ENCODE peak calls at places on chromosome 14, in six cellular contexts. H is K562, I is A549, J is HepG2, K is endothelial cell of umbilical vein, S is GM12878. C is an unnamed sample.

GRCh38 chr14:102008891-102009290 is 44.5 kb downstream of the DYNC1H1 start:
- DNase-seq in H (no peak), I (no peak), J (no peak), K (no peak), S (no peak), C (no peak)

GRCh38 chr14:31411218-31411727 is 9.1 kb downstream of the HEATR5A start:
- DNase-seq in H (no peak), I (no peak), J (no peak), K (peak), S (no peak), C (no peak)

GRCh38 chr14:95871531-95871930 is 5.1 kb upstream of the TUNAR start:
- DNase-seq in H (no peak), I (no peak), J (no peak), K (no peak), S (no peak), C (no peak)

GRCh38 chr14:60327447-60328331 is 78.7 kb downstream of the PPM1A start:
- DNase-seq in H (no peak), I (no peak), J (no peak), K (no peak), S (peak), C (peak)

GRCh38 chr14:84493779-84494178 is 1036.2 kb upstream of the FLRT2 start:
- DNase-seq in H (no peak), I (no peak), J (no peak), K (no peak), S (no peak), C (peak)

GRCh38 chr14:64604001-64604400 is 54.2 kb downstream of the PPP1R36 start:
- DNase-seq in H (no peak), I (no peak), J (no peak), K (no peak), S (no peak), C (no peak)

GRCh38 chr14:90760591-90761316 is 55.5 kb downstream of the TTC7B start:
- DNase-seq in H (peak), I (peak), J (peak), K (peak), S (no peak), C (peak)

GRCh38 chr14:104470588-104470987 is 109.0 kb upstream of the C14orf180 start:
- DNase-seq in H (no peak), I (no peak), J (no peak), K (no peak), S (no peak), C (no peak)

GRCh38 chr14:26522985-26523384 is 74.8 kb downstream of the NOVA1 start:
- DNase-seq in H (no peak), I (no peak), J (no peak), K (no peak), S (no peak), C (no peak)

GRCh38 chr14:104676130-104676693 is 13.2 kb upstream of the INF2 start:
- DNase-seq in H (no peak), I (no peak), J (no peak), K (no peak), S (no peak), C (no peak)

GRCh38 chr14:101103321-101103901 is 199.9 kb upstream of the RTL1 start:
- DNase-seq in H (peak), I (no peak), J (no peak), K (no peak), S (no peak), C (no peak)

GRCh38 chr14:52175982-52176502 is 91.5 kb upstream of the PTGDR start:
- DNase-seq in H (no peak), I (no peak), J (no peak), K (no peak), S (peak), C (no peak)

GRCh38 chr14:35879654-35880249 is 53.6 kb downstream of the BRMS1L start:
- DNase-seq in H (no peak), I (peak), J (peak), K (peak), S (no peak), C (peak)

GRCh38 chr14:67515386-67516079 is 17.6 kb upstream of the PLEKHH1 start:
- DNase-seq in H (no peak), I (peak), J (no peak), K (no peak), S (no peak), C (peak)

GRCh38 chr14:87615822-87616679 is 376.9 kb downstream of the GALC start:
- DNase-seq in H (peak), I (peak), J (peak), K (no peak), S (no peak), C (peak)

GRCh38 chr14:96624661-96625435 is 122.7 kb downstream of the PAPOLA start:
- DNase-seq in H (no peak), I (no peak), J (no peak), K (no peak), S (no peak), C (no peak)

GRCh38 chr14:59463773-59464650 is 1.2 kb downstream of the GPR135 start:
- DNase-seq in H (no peak), I (no peak), J (no peak), K (no peak), S (no peak), C (no peak)

GRCh38 chr14:37253905-37254304 is 56.2 kb downstream of the MIPOL1 start:
- DNase-seq in H (no peak), I (no peak), J (no peak), K (peak), S (no peak), C (no peak)

GRCh38 chr14:87250992-87251391 is 742.0 kb downstream of the GALC start:
- DNase-seq in H (no peak), I (no peak), J (no peak), K (no peak), S (no peak), C (no peak)

GRCh38 chr14:75793806-75794205 is 132.8 kb downstream of the TTLL5 start:
- DNase-seq in H (no peak), I (no peak), J (no peak), K (no peak), S (no peak), C (no peak)

GRCh38 chr14:23537351-23538048 is 14.1 kb downstream of the ZFHX2 start:
- DNase-seq in H (no peak), I (no peak), J (no peak), K (no peak), S (no peak), C (no peak)

GRCh38 chr14:38554046-38554445 is 298.2 kb upstream of the CLEC14A start:
- DNase-seq in H (no peak), I (no peak), J (no peak), K (no peak), S (no peak), C (no peak)

GRCh38 chr14:64450255-64450654 is 15.0 kb upstream of the AKAP5 start:
- DNase-seq in H (no peak), I (no peak), J (no peak), K (no peak), S (no peak), C (no peak)

GRCh38 chr14:91892918-91893527 is 25.7 kb upstream of the TC2N start:
- DNase-seq in H (peak), I (peak), J (peak), K (no peak), S (no peak), C (peak)

GRCh38 chr14:51094282-51094821 is 553 bp downstream of the TRIM9 start:
- DNase-seq in H (no peak), I (peak), J (no peak), K (no peak), S (no peak), C (peak)

GRCh38 chr14:32306549-32306948 is 22.5 kb upstream of the AKAP6 start:
- DNase-seq in H (no peak), I (no peak), J (no peak), K (no peak), S (no peak), C (no peak)

GRCh38 chr14:105853907-105854599 is 327.7 kb downstream of the TMEM121 start:
- DNase-seq in H (no peak), I (no peak), J (no peak), K (no peak), S (no peak), C (no peak)

GRCh38 chr14:72744416-72745120 is 149.3 kb downstream of the DPF3 start:
- DNase-seq in H (no peak), I (no peak), J (no peak), K (no peak), S (no peak), C (no peak)

GRCh38 chr14:60691383-60692113 is 32.6 kb downstream of the SIX4 start:
- DNase-seq in H (no peak), I (no peak), J (peak), K (no peak), S (no peak), C (no peak)

GRCh38 chr14:59754256-59754655 is 116.3 kb downstream of the RTN1 start:
- DNase-seq in H (no peak), I (no peak), J (no peak), K (no peak), S (no peak), C (no peak)

GRCh38 chr14:103121846-103122577 is 1.2 kb upstream of the TNFAIP2 start:
- DNase-seq in H (peak), I (peak), J (peak), K (peak), S (no peak), C (peak)

GRCh38 chr14:86777950-86778602 is 1214.9 kb downstream of the GALC start:
- DNase-seq in H (no peak), I (no peak), J (peak), K (no peak), S (no peak), C (no peak)

GRCh38 chr14:79639638-79640037 is 571.7 kb downstream of the DIO2 start:
- DNase-seq in H (no peak), I (no peak), J (no peak), K (no peak), S (no peak), C (no peak)

GRCh38 chr14:104138098-104138890 is at the start of gene KIF26A:
- DNase-seq in H (no peak), I (peak), J (no peak), K (peak), S (no peak), C (no peak)

GRCh38 chr14:20413785-20414117 is 450 bp upstream of the TEP1 start:
- DNase-seq in H (peak), I (no peak), J (no peak), K (peak), S (no peak), C (peak)

GRCh38 chr14:69500096-69500495 is 15.6 kb downstream of the PLEKHD1 start:
- DNase-seq in H (no peak), I (no peak), J (no peak), K (no peak), S (no peak), C (no peak)

GRCh38 chr14:99121027-99121875 is 150.7 kb downstream of the BCL11B start:
- DNase-seq in H (no peak), I (no peak), J (no peak), K (no peak), S (no peak), C (no peak)

GRCh38 chr14:29925736-29926135 is 1.9 kb downstream of the PRKD1 start:
- DNase-seq in H (no peak), I (no peak), J (no peak), K (no peak), S (no peak), C (no peak)
- TF ChIP-seq MYC in H (no peak), I (no peak), J (no peak), K (no peak), S (no peak), C (no peak)

GRCh38 chr14:77043984-77044485 is 15.5 kb upstream of the IRF2BPL start:
- DNase-seq in H (peak), I (no peak), J (no peak), K (no peak), S (no peak), C (no peak)
- TF ChIP-seq MYC in H (no peak), I (no peak), J (no peak), K (no peak), S (no peak), C (no peak)

GRCh38 chr14:94689218-94689984 is 77.2 kb downstream of the SERPINA3 start:
- DNase-seq in H (peak), I (peak), J (no peak), K (peak), S (no peak), C (peak)
- TF ChIP-seq MYC in H (no peak), I (no peak), J (no peak), K (no peak), S (no peak), C (no peak)

GRCh38 chr14:33568935-33569579 is 381.8 kb downstream of the EGLN3 start:
- DNase-seq in H (no peak), I (no peak), J (no peak), K (peak), S (no peak), C (no peak)

GRCh38 chr14:33567736-33568124 is 383.1 kb downstream of the EGLN3 start:
- DNase-seq in H (no peak), I (no peak), J (no peak), K (peak), S (no peak), C (no peak)

GRCh38 chr14:33573296-33573695 is 377.6 kb downstream of the EGLN3 start:
- DNase-seq in H (no peak), I (no peak), J (no peak), K (no peak), S (no peak), C (no peak)

GRCh38 chr14:33569844-33570716 is 380.8 kb downstream of the EGLN3 start:
- DNase-seq in H (no peak), I (no peak), J (no peak), K (peak), S (no peak), C (no peak)

DNA sequence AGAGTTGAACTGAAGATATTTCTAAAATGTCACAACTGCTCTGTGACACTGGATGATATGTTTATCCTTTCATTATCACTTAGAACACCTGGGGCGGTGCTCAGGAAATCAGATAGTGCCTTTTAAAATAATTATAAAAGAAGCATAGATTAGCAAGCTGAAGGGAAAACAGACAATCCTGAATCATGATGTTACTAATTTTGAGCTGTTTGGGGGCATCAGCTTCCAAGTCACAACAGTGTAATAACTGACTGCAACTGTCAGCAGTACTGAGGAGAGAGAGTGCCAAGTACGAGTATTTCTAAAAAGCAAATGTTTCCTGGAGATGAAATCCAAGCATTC is 380.2 kb downstream of the EGLN3 start:
- DNase-seq in H (peak), I (no peak), J (no peak), K (peak), S (no peak), C (no peak)
- TF ChIP-seq MYC in H (no peak), I (no peak), J (no peak), K (no peak), S (no peak), C (no peak)

DNA sequence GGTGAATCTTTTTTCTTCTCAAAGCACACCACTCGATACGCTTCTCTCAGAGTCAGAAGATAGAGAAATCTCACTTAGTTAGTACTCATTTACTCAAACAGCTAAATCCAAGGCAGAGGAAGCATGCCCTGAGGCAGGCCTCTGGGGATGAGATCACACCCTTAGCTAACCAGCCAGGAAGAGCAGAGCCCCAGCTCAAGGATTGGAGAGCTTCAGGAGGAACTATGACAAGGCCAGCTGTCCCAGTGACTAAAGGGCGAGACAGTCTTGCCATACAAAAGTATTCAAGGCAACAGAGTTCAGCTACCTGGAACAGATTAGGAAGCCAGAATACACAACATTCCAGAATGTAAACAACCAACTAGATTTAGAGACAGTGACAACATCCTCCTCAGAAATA is 197.7 kb upstream of the CCDC196 start:
- DNase-seq in H (no peak), I (no peak), J (no peak), K (no peak), S (no peak), C (no peak)
- TF ChIP-seq MYC in H (no peak), I (no peak), J (no peak), K (no peak), S (no peak), C (no peak)

DNA sequence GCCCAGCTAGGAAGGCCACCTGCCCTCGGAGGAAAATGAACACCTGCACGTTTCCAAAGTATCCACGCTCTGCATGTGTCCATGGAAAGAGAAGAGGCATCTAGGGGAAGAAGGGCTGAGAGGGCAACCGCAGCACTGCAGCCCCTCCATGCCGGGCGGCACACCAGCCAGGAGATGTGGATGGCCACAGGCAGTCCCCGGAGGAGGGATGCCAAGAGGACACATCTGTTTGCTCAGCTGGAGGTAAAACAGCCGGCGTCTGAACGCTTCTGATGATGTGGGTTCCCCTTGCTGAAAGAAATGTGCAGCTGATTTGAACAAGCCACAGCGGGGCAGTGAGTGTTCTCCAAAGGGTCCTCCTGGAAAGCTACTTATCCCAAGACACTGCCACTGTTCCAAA is 34.0 kb downstream of the CHGA start:
- DNase-seq in H (no peak), I (no peak), J (no peak), K (no peak), S (no peak), C (no peak)
- TF ChIP-seq MYC in H (no peak), I (no peak), J (no peak), K (no peak), S (no peak), C (no peak)

DNA sequence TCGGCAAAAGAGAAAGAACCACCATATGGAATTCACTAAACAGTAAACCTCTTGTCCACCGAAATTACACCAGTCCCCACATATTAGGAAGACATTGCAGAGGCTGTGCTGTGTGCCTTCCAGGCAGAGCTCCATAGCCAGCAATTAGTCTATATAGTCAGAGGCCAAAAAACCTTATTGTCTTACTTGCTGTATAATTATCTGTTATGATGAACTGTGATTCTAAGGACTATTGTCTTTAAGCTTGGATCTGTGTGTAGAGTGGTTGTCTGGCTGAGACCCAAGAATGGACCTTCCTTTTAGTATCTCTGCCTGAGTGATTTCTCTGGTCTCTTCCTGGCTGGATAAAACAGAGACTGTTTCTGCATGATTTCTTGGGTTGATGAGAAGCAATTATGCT is 465.4 kb downstream of the PRKD1 start:
- DNase-seq in H (no peak), I (no peak), J (no peak), K (no peak), S (no peak), C (no peak)
- TF ChIP-seq MYC in H (no peak), I (no peak), J (no peak), K (no peak), S (no peak), C (no peak)

C was measured in NB4.